ENCODE peak calls at places on chromosomes 11 and 22, in eight cellular contexts. O, F, Q, E, V, X, I and T are unnamed samples.
A peak's percentile ranks its signal among the peaks of the same experiment; 100 is the strongest.

GRCh38 chr22:47213571-47214230 is 451.3 kb downstream of the TBC1D22A start:
- DNase-seq in O (no peak), F (no peak), Q (no peak), E (peak; percentile 6), V (peak; percentile 28), X (peak; percentile 20), I (peak; percentile 76), T (peak; percentile 69)

GRCh38 chr22:47257566-47257965 is 495.1 kb downstream of the TBC1D22A start:
- DNase-seq in O (no peak), F (no peak), Q (no peak), E (no peak), V (no peak), X (no peak), I (no peak), T (no peak)

GRCh38 chr11:129625930-129626329 is 189.7 kb upstream of the TMEM45B start:
- DNase-seq in O (no peak), F (no peak), Q (no peak), E (no peak), V (no peak), X (no peak), I (no peak), T (no peak)

GRCh38 chr22:41048791-41049717 is 43.3 kb upstream of the EP300 start:
- DNase-seq in O (peak; percentile 76), F (peak; percentile 75), Q (peak; percentile 64), E (peak; percentile 77), V (no peak), X (peak; percentile 66), I (no peak), T (no peak)

GRCh38 chr22:46407748-46408147 is 72.2 kb downstream of the TRMU start:
- DNase-seq in O (no peak), F (no peak), Q (no peak), E (no peak), V (no peak), X (no peak), I (no peak), T (no peak)

GRCh38 chr11:96339704-96340554 is 3.1 kb downstream of the MAML2 start:
- DNase-seq in O (no peak), F (no peak), Q (no peak), E (peak; percentile 46), V (no peak), X (no peak), I (no peak), T (no peak)

GRCh38 chr22:21902296-21903087 is 35.0 kb upstream of the MAPK1 start:
- DNase-seq in O (no peak), F (no peak), Q (no peak), E (no peak), V (no peak), X (no peak), I (no peak), T (peak; percentile 60)

GRCh38 chr11:33551051-33551450 is 149.6 kb downstream of the C11orf91 start:
- DNase-seq in O (no peak), F (no peak), Q (no peak), E (no peak), V (no peak), X (no peak), I (no peak), T (no peak)

GRCh38 chr11:41498726-41499125 is 39.3 kb upstream of the LRRC4C start:
- DNase-seq in O (no peak), F (no peak), Q (no peak), E (peak; percentile 22), V (no peak), X (no peak), I (no peak), T (no peak)

DNA sequence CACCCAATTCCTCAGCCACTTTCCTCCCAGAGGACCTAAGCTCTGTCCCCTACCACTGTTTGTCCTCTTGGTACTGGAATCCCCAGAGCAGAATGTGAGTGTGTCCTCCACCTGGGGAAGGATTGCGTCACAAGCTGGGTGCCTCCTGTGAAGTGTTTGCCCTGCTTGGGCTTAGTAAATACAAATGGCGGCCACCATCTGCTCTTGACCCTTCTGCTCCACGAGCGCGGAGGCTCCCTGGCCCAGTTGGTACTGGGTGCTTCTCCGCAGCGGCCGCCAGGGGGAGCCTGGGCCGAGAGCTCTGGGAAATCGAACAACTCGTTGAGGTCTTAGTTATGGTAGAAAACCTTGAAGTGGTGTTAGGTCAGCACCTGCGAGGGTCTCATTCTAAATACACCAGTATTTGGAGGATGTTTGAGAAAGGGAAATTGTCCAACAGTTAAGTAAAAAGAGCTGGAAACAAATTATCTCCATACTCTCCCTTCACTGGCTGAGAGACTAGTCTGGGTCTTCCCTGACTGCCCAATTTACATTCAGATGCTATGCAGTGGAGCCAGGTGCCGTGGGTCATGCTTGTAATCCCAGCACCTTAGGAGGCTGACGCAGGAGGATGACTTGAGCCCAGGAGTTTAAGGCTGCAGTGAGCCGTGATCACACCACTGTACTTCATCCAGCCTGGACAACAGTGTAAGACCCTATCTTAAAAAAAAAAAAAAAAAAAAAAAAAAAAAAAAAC is 74.6 kb upstream of the TEAD1 start:
- DNase-seq in O (peak; percentile 93), F (peak; percentile 35), Q (no peak), E (no peak), V (peak; percentile 41), X (peak; percentile 63), I (peak; percentile 47), T (peak; percentile 37)
- TF ChIP-seq CTCF in O (peak; percentile 77), F (peak; percentile 68), Q (peak; percentile 53), E (peak; percentile 51), V (peak; percentile 80), X (peak; percentile 58), I (peak; percentile 75), T (peak; percentile 94)

DNA sequence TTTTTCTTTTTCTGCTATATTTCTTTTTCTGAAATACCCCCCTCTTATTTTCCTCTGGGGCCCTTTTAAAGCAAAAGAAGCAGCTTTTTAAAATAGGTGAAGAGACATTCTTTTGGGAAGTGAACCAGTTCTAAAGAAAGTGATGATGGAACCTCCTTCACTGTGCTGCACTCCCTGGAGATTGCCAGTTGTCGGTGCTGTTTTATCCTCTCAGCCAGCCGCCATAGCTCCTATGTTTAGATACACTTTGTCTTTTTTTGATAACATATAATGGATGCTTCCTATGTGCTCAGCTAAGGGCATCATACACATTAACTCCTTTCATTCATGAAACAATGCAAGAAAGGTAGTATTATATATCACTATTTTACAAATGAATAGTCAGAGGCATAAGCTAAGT is 14.0 kb downstream of the CFAP300 start:
- DNase-seq in O (no peak), F (no peak), Q (no peak), E (peak; percentile 6), V (no peak), X (no peak), I (no peak), T (no peak)
- TF ChIP-seq CTCF in O (peak; percentile 51), F (peak; percentile 17), Q (no peak), E (peak; percentile 29), V (no peak), X (no peak), I (no peak), T (no peak)

GRCh38 chr22:32448980-32449379 is 15.3 kb downstream of the BPIFC start:
- DNase-seq in O (no peak), F (no peak), Q (no peak), E (no peak), V (no peak), X (no peak), I (no peak), T (no peak)

GRCh38 chr22:32446321-32446720 is 17.9 kb downstream of the BPIFC start:
- DNase-seq in O (no peak), F (no peak), Q (no peak), E (no peak), V (no peak), X (no peak), I (no peak), T (no peak)

GRCh38 chr22:32444068-32444467 is 20.2 kb downstream of the BPIFC start:
- DNase-seq in O (no peak), F (no peak), Q (no peak), E (no peak), V (peak; percentile 13), X (no peak), I (peak; percentile 27), T (peak; percentile 31)
- TF ChIP-seq CTCF in O (no peak), F (no peak), Q (no peak), E (no peak), V (peak; percentile 29), X (no peak), I (no peak), T (peak; percentile 34)

DNA sequence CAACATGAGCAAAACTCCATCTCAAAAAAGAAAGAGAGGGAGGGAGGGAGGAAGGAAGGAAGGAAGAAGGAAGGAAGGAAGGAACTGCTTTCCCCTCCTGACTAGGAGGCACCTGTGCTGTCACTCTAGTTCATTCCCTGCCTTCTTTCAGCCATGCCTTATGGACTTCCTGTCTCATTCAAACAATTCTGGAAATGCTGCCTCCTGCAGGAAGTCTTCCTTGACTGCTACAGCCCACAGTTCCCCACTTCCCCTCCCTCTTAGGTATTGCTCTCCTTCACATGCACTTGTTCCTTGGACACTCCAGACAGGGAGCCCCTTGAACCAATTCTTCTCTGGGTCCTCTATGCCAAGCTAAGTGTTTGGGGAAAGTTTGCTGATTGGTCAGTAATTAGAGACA is 31.6 kb upstream of the WNT11 start:
- DNase-seq in O (no peak), F (no peak), Q (no peak), E (no peak), V (peak; percentile 58), X (no peak), I (no peak), T (no peak)
- TF ChIP-seq CTCF in O (peak; percentile 21), F (no peak), Q (no peak), E (no peak), V (peak; percentile 12), X (no peak), I (no peak), T (no peak)

GRCh38 chr11:121444508-121444907 is 7.6 kb upstream of the SORL1 start:
- DNase-seq in O (no peak), F (no peak), Q (no peak), E (no peak), V (no peak), X (no peak), I (no peak), T (no peak)

GRCh38 chr11:121448431-121448941 is 3.6 kb upstream of the SORL1 start:
- DNase-seq in O (no peak), F (no peak), Q (no peak), E (no peak), V (no peak), X (no peak), I (no peak), T (no peak)

GRCh38 chr11:121449123-121449522 is 3.0 kb upstream of the SORL1 start:
- DNase-seq in O (no peak), F (no peak), Q (no peak), E (no peak), V (no peak), X (no peak), I (no peak), T (no peak)

GRCh38 chr11:121445071-121445768 is 6.9 kb upstream of the SORL1 start:
- DNase-seq in O (no peak), F (no peak), Q (no peak), E (no peak), V (no peak), X (no peak), I (no peak), T (no peak)

DNA sequence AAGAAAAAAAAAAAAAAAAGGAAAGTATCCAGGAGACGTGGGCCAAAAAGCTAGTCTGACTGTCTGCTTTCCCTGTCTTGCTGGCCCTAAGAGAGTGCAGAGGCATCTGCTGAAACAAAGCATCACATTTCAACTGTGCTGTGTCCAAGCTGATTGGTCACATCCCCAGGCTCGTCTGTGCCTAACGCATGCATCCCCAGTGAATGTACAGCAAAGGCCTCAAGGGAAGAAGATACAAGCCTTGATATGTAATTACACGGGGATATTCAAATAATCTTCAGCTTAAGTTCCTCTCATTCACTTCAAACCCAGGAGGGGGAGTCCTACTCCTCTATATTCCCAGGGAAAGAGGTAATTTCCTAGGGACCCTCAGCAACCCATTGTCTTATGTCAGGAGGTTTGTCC is 5.4 kb upstream of the SORL1 start:
- DNase-seq in O (no peak), F (no peak), Q (no peak), E (peak; percentile 21), V (no peak), X (no peak), I (no peak), T (no peak)
- TF ChIP-seq CTCF in O (peak; percentile 6), F (peak; percentile 7), Q (no peak), E (peak; percentile 20), V (peak; percentile 21), X (no peak), I (no peak), T (no peak)